ENCODE peak calls at places on chromosomes 3 and 15, in five cellular contexts. G, P, D, R and T are unnamed samples. For H3K4me1, the result is how much of the 10 kb centered on the place peaks cover.

GRCh38 chr3:182440101-182440500 is 353.2 kb upstream of the ATP11B start:
- DNase-seq in P (no peak), D (no peak), G (no peak), R (no peak), T (no peak)

GRCh38 chr15:78396976-78397375 is 41.0 kb upstream of the IREB2 start:
- DNase-seq in G (no peak), P (peak), D (peak), R (peak), T (no peak)

GRCh38 chr15:99197861-99198260 is 51.5 kb downstream of the TTC23 start:
- DNase-seq in P (no peak), G (no peak), R (no peak), D (no peak), T (no peak)

GRCh38 chr3:191138937-191139336 is 60.1 kb upstream of the OSTN start:
- DNase-seq in G (no peak), P (no peak), R (no peak), D (no peak), T (no peak)

GRCh38 chr15:90531147-90531546 is 1.4 kb downstream of the CRTC3 start:
- DNase-seq in D (no peak), G (no peak), R (no peak), P (no peak), T (no peak)

GRCh38 chr3:152376351-152377183 is 107.8 kb downstream of the MBNL1 start:
- DNase-seq in D (no peak), G (no peak), P (no peak), R (no peak), T (no peak)

GRCh38 chr3:110806924-110807323 is 264.7 kb upstream of the NECTIN3 start:
- DNase-seq in P (no peak), R (no peak), D (no peak), G (no peak), T (no peak)

GRCh38 chr15:57463360-57463759 is 87.1 kb downstream of the CGNL1 start:
- DNase-seq in D (no peak), G (no peak), R (no peak), P (no peak), T (no peak)

GRCh38 chr3:18630295-18630694 is 205.2 kb upstream of the SATB1 start:
- DNase-seq in R (no peak), G (no peak), P (no peak), D (no peak), T (no peak)

GRCh38 chr15:79978260-79978659 is 7.3 kb upstream of the BCL2A1 start:
- DNase-seq in D (no peak), P (no peak), R (no peak), G (no peak), T (no peak)
- H3K4me1 ChIP-seq in D (under half), P (under half), R (under half), G (under half), T (under half)

DNA sequence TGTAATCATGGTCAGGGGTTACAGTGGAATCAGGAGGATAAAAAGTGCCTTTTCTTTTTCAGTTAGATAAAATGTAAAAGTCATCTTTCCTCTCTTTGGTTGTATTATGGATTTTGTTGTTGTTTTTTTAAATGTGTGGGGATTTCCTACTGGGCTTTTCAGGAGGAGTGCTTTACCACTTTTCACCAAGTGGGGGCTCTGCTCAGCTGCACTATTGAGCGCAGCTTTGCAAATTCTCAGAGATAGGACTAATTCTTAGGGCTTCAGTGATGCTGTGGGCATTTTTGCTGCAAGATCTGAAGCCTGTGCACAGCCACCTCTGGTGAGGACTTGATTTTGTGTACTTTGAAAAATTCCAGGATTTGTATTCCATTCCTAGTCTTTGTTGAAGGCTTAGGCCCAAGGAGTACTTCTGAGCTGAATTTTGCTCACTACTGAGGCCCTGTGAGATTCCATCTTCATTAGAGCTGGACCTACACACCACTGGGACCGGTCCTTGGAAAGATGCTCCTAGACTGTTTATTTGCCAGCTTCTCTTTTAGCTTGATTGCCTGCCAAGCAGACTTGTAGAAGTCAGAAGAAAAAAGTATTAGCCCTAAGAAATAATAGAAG is 7.5 kb downstream of the GNB5 start:
- DNase-seq in R (peak), D (no peak), G (no peak), P (no peak), T (peak)
- TF ChIP-seq CTCF in R (peak), D (peak), G (peak), P (peak), T (peak)

DNA sequence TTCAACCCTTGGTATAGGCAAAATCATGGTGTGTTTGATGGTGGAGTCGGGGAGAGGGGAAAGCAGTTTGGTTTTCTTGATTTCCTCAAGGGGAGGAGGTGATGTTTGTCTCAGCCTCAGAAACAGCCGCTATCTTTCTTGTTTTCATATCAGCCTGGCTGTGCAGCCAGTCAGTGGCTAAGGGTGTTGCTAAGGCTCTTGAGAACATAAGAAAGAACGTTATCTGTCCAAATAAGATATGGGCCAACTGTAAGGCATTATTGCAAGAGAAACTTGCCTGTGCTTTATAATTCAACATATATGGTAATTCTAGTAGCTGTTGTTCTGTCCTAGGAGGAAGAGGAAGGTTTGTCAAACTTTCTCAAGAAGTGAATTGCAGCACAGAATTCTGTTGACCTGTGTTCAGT is 90.5 kb upstream of the TNFAIP8L3 start:
- DNase-seq in P (no peak), G (no peak), D (no peak), R (no peak), T (no peak)
- H3K4me1 ChIP-seq in P (under half), G (under half), D (under half), R (under half), T (under half)

DNA sequence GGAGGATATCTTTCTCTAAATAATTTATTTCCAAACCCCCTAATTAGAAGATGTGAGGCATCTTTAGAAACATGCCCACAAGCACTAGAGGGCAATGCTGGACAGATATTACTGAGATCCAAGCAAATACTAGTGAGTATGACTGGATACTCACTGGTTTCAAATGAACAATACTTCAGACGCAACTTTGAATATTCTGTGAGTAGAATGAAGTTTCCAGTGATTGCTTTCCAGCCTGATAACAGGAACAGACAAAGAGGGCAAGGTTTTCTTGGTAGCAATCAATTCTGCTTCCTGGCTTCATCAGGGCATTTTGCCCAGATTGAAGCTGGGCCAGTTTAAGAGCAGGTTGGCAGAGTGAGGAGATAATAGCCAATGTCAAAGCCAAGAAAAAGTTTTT is 442.6 kb upstream of the PDZRN3 start:
- DNase-seq in R (no peak), D (no peak), G (peak), P (no peak), T (no peak)
- TF ChIP-seq CTCF in R (no peak), D (peak), G (peak), P (no peak), T (no peak)